ENCODE peak calls at places on chromosomes 1 and 21, in six cellular contexts. H is A549, D is endothelial cell of umbilical vein, X is K562, I is HepG2, E is H1. K is an unnamed sample.

GRCh38 chr21:38965910-38966504 is 160.3 kb downstream of the ETS2 start:
- DNase-seq in H (peak; percentile 43), D (no peak), X (peak; percentile 79), I (peak; percentile 94), E (no peak), K (peak; percentile 50)

GRCh38 chr1:161082996-161083742 is 6.2 kb downstream of the NECTIN4 start:
- DNase-seq in H (peak; percentile 69), D (no peak), X (peak; percentile 83), I (peak; percentile 76), E (no peak), K (no peak)

GRCh38 chr1:218380125-218380977 is 35.2 kb downstream of the TGFB2 start:
- DNase-seq in H (peak; percentile 59), D (peak; percentile 57), X (no peak), I (peak; percentile 87), E (no peak), K (no peak)

GRCh38 chr1:184535191-184535970 is 148.6 kb downstream of the C1orf21 start:
- DNase-seq in H (no peak), D (peak; percentile 55), X (no peak), I (no peak), E (no peak), K (no peak)

GRCh38 chr1:67588186-67588865 is 96.7 kb upstream of the GADD45A start:
- DNase-seq in H (no peak), D (no peak), X (no peak), I (no peak), E (no peak), K (no peak)

GRCh38 chr1:205240118-205240517 is 12.4 kb downstream of the TMCC2 start:
- DNase-seq in H (no peak), D (no peak), X (no peak), I (no peak), E (no peak), K (no peak)

GRCh38 chr1:167109125-167109524 is 15.2 kb downstream of the STYXL2 start:
- DNase-seq in H (no peak), D (no peak), X (no peak), I (no peak), E (no peak), K (no peak)

GRCh38 chr1:107559881-107560280 is 405.1 kb downstream of the VAV3 start:
- DNase-seq in H (no peak), D (no peak), X (no peak), I (no peak), E (no peak), K (no peak)

GRCh38 chr1:11858968-11859871 is 475 bp upstream of the NPPB start:
- DNase-seq in H (peak; percentile 47), D (peak; percentile 61), X (peak; percentile 89), I (peak; percentile 52), E (no peak), K (peak; percentile 92)

GRCh38 chr1:225318706-225319575 is 108.9 kb downstream of the LBR start:
- DNase-seq in H (peak; percentile 66), D (peak; percentile 38), X (peak; percentile 60), I (peak; percentile 54), E (no peak), K (no peak)

GRCh38 chr1:42723511-42723910 is 16.5 kb downstream of the CLDN19 start:
- DNase-seq in H (no peak), D (no peak), X (no peak), I (no peak), E (no peak), K (no peak)

GRCh38 chr1:95223110-95223509 is 10.9 kb upstream of the RWDD3 start:
- DNase-seq in H (no peak), D (no peak), X (no peak), I (no peak), E (no peak), K (no peak)

GRCh38 chr1:217562229-217562878 is 68.5 kb downstream of the GPATCH2 start:
- DNase-seq in H (peak; percentile 22), D (peak; percentile 2), X (no peak), I (peak; percentile 11), E (no peak), K (no peak)

GRCh38 chr1:30244801-30245200 is 478.6 kb downstream of the MATN1 start:
- DNase-seq in H (no peak), D (no peak), X (no peak), I (no peak), E (no peak), K (no peak)

GRCh38 chr1:79198841-79199240 is 192.3 kb upstream of the ADGRL4 start:
- DNase-seq in H (no peak), D (peak; percentile 72), X (no peak), I (no peak), E (no peak), K (no peak)

GRCh38 chr21:23524685-23525084 is 2082.6 kb downstream of the MRPL39 start:
- DNase-seq in H (no peak), D (no peak), X (no peak), I (no peak), E (no peak), K (no peak)

GRCh38 chr1:77994117-77994516 is 10.6 kb upstream of the DNAJB4 start:
- DNase-seq in H (no peak), D (no peak), X (no peak), I (no peak), E (no peak), K (no peak)

GRCh38 chr1:29496701-29497100 is 260.4 kb downstream of the PTPRU start:
- DNase-seq in H (no peak), D (no peak), X (no peak), I (no peak), E (no peak), K (no peak)

GRCh38 chr1:24910751-24911650 is 19.1 kb downstream of the RUNX3 start:
- DNase-seq in H (peak; percentile 16), D (no peak), X (peak; percentile 42), I (peak; percentile 93), E (no peak), K (no peak)

GRCh38 chr1:151265446-151266236 is 11.1 kb downstream of the PSMD4 start:
- DNase-seq in H (no peak), D (no peak), X (no peak), I (peak; percentile 87), E (no peak), K (no peak)

GRCh38 chr21:43613755-43614638 is 45.3 kb downstream of the HSF2BP start:
- DNase-seq in H (no peak), D (no peak), X (peak; percentile 48), I (no peak), E (no peak), K (no peak)

GRCh38 chr1:27544818-27545612 is 55.0 kb upstream of the WASF2 start:
- DNase-seq in H (no peak), D (no peak), X (no peak), I (no peak), E (no peak), K (no peak)

GRCh38 chr1:118185083-118185899 is at the start of gene SPAG17:
- DNase-seq in H (peak; percentile 4), D (peak; percentile 11), X (peak; percentile 93), I (no peak), E (peak; percentile 78), K (peak; percentile 97)

GRCh38 chr1:208237241-208237640 is 6.9 kb downstream of the PLXNA2 start:
- DNase-seq in H (no peak), D (peak; percentile 66), X (no peak), I (no peak), E (no peak), K (no peak)

GRCh38 chr1:41657101-41657500 is 172.6 kb upstream of the EDN2 start:
- DNase-seq in H (no peak), D (no peak), X (no peak), I (no peak), E (no peak), K (no peak)

GRCh38 chr1:153938996-153939395 is 7.5 kb downstream of the DENND4B start:
- DNase-seq in H (no peak), D (no peak), X (no peak), I (no peak), E (no peak), K (no peak)

GRCh38 chr1:3061566-3061965 is 7.4 kb upstream of the PRDM16 start:
- DNase-seq in H (no peak), D (no peak), X (no peak), I (no peak), E (no peak), K (no peak)
- TF ChIP-seq JUN in H (no peak), D (no peak), X (no peak), I (no peak), E (no peak), K (no peak)

DNA sequence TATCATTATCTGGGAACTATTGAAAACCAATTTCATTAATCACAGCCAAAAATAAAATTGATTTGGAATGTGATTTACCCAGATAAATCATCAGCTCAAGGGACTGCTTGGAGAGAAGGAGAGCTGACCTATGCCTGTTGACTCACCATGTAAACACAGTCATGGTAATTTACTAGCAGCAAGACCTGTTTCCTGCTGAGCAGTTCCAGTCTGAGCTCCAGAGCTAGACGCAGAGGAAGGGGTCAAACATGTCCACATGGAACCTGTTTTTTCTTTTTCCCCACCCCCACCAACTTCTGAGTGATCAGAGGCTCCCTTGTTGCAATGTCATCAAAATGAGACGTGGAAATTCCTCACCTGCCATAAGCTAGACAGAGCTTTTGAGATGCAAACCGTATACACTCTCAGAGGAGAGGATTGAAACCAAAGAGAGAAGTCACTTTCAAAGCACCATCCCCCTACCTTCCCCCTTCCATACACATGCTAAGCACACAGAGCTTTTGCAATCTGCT is 56.0 kb upstream of the PTGFRN start:
- DNase-seq in H (peak; percentile 69), D (peak; percentile 94), X (peak; percentile 48), I (peak; percentile 58), E (peak; percentile 38), K (no peak)
- TF ChIP-seq JUN in H (no peak), D (peak; percentile 86), X (no peak), I (no peak), E (no peak), K (no peak)

GRCh38 chr21:36700961-36701911 is 2.3 kb downstream of the SIM2 start:
- DNase-seq in H (no peak), D (no peak), X (no peak), I (no peak), E (no peak), K (peak; percentile 52)

GRCh38 chr21:36703123-36703522 is 4.2 kb downstream of the SIM2 start:
- DNase-seq in H (no peak), D (no peak), X (no peak), I (no peak), E (no peak), K (no peak)

GRCh38 chr21:36700295-36700960 is 1.5 kb downstream of the SIM2 start:
- DNase-seq in H (no peak), D (no peak), X (no peak), I (no peak), E (no peak), K (no peak)

GRCh38 chr21:36702622-36702968 is 3.7 kb downstream of the SIM2 start:
- DNase-seq in H (no peak), D (no peak), X (no peak), I (no peak), E (no peak), K (no peak)

GRCh38 chr21:36701912-36702621 is 3.2 kb downstream of the SIM2 start:
- DNase-seq in H (no peak), D (no peak), X (no peak), I (no peak), E (no peak), K (no peak)
- TF ChIP-seq JUN in H (no peak), D (no peak), X (no peak), I (no peak), E (no peak), K (no peak)

GRCh38 chr1:178607718-178608408 is 95.0 kb downstream of the TEX35 start:
- DNase-seq in H (no peak), D (no peak), X (no peak), I (no peak), E (no peak), K (no peak)

GRCh38 chr1:178612261-178612660 is 99.4 kb downstream of the TEX35 start:
- DNase-seq in H (no peak), D (peak; percentile 50), X (no peak), I (no peak), E (no peak), K (no peak)

GRCh38 chr1:178609015-178609414 is 96.1 kb downstream of the TEX35 start:
- DNase-seq in H (no peak), D (peak; percentile 15), X (no peak), I (no peak), E (no peak), K (no peak)

GRCh38 chr1:178606839-178607238 is 93.9 kb downstream of the TEX35 start:
- DNase-seq in H (no peak), D (no peak), X (no peak), I (no peak), E (no peak), K (no peak)
- TF ChIP-seq JUN in H (no peak), D (no peak), X (no peak), I (no peak), E (no peak), K (no peak)

K was measured in WTC11.